ENCODE peak calls at places on chromosomes 12 and 14, in six cellular contexts. Q is astrocyte of the spinal cord, S is mammary epithelial cell, B is SK-N-SH, T is neural progenitor cell, I is DND-41. J is an unnamed sample.

GRCh38 chr14:52835122-52835903 is 43.9 kb upstream of the GNPNAT1 start:
- DNase-seq in Q (peak; percentile 79), S (peak; percentile 51), T (peak; percentile 39), B (peak; percentile 63), I (no peak), J (no peak)

GRCh38 chr12:42735869-42736361 is 146.4 kb upstream of the PRICKLE1 start:
- DNase-seq in B (peak; percentile 39), S (peak; percentile 37), I (no peak), T (peak; percentile 30), Q (no peak), J (no peak)

GRCh38 chr14:72513994-72514659 is 379.8 kb downstream of the DPF3 start:
- DNase-seq in S (peak; percentile 29), I (no peak), Q (peak; percentile 57), T (peak; percentile 64), B (peak; percentile 50), J (no peak)

GRCh38 chr12:111904438-111904837 is 62.4 kb downstream of the MAPKAPK5 start:
- DNase-seq in Q (no peak), B (no peak), S (no peak), I (no peak), T (no peak), J (no peak)

GRCh38 chr12:11615481-11615880 is 34.0 kb upstream of the ETV6 start:
- DNase-seq in T (no peak), B (no peak), S (no peak), I (no peak), Q (no peak), J (no peak)

GRCh38 chr12:44078273-44078672 is 242.4 kb downstream of the TMEM117 start:
- DNase-seq in Q (no peak), I (no peak), S (peak; percentile 2), T (no peak), B (no peak), J (no peak)

GRCh38 chr12:32455607-32456063 is 56.3 kb downstream of the FGD4 start:
- DNase-seq in I (no peak), Q (peak; percentile 88), T (peak; percentile 72), S (peak; percentile 58), B (peak; percentile 56), J (peak; percentile 27)

GRCh38 chr12:31729728-31730127 is 907 bp upstream of the AMN1 start:
- DNase-seq in T (no peak), Q (no peak), I (no peak), B (no peak), S (no peak), J (no peak)

GRCh38 chr12:104672501-104673265 is 215.9 kb downstream of the CHST11 start:
- DNase-seq in I (no peak), T (no peak), B (no peak), Q (peak; percentile 16), S (peak; percentile 73), J (no peak)

GRCh38 chr14:61569783-61570182 is 125.5 kb upstream of the HIF1A start:
- DNase-seq in B (no peak), S (peak; percentile 95), Q (peak; percentile 95), I (peak; percentile 66), T (no peak), J (no peak)

GRCh38 chr14:37597538-37598084 is 2.2 kb downstream of the TTC6 start:
- DNase-seq in S (no peak), I (no peak), T (peak; percentile 81), Q (no peak), B (no peak), J (no peak)

GRCh38 chr12:113469224-113469652 is 2.4 kb downstream of the LHX5 start:
- DNase-seq in S (no peak), T (no peak), B (no peak), Q (no peak), I (no peak), J (no peak)

GRCh38 chr12:2295941-2296461 is 243.2 kb downstream of the CACNA1C start:
- DNase-seq in B (no peak), Q (peak; percentile 84), T (no peak), I (no peak), S (peak; percentile 56), J (no peak)

GRCh38 chr12:111304642-111305071 is 64.2 kb downstream of the PHETA1 start:
- DNase-seq in Q (peak; percentile 8), B (no peak), I (peak; percentile 29), S (no peak), T (peak; percentile 22), J (no peak)

GRCh38 chr14:99426265-99426664 is 54.4 kb downstream of the SETD3 start:
- DNase-seq in T (no peak), I (no peak), Q (no peak), B (no peak), S (no peak), J (no peak)

GRCh38 chr12:20105938-20106337 is 262.4 kb upstream of the PDE3A start:
- DNase-seq in B (no peak), T (no peak), Q (peak; percentile 22), I (no peak), S (no peak), J (no peak)

GRCh38 chr14:85223667-85224066 is 306.3 kb upstream of the FLRT2 start:
- DNase-seq in Q (no peak), T (peak; percentile 43), S (no peak), B (no peak), I (no peak), J (no peak)

GRCh38 chr12:70664463-70664862 is 27.2 kb upstream of the PTPRB start:
- DNase-seq in I (no peak), T (peak; percentile 82), Q (peak; percentile 47), S (no peak), B (peak; percentile 6), J (no peak)

GRCh38 chr12:120797677-120798642 is 72.3 kb downstream of the ACADS start:
- DNase-seq in T (no peak), S (peak; percentile 27), B (no peak), I (no peak), Q (no peak), J (no peak)

DNA sequence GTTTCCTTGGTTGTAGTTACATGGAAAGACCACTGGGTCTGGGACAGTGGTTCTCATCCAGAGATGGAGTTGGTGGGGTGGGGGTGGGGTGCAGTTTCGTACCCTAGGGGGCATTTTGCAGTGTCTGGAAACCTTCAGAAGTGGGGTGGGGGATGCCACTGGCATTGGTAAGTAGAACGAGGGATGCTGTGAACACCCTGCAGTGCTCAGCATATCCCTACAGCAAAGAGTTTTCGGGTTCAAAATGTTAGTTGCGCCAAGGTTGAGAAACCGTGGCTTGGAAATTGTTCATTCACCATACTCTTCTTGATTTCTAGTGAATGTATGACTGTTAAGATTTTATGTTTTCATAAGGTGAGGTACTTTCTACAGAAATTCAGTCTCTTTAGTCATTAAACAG is 28.7 kb downstream of the TRAF3 start:
- DNase-seq in I (no peak), T (no peak), S (no peak), B (no peak), Q (no peak), J (no peak)
- TF ChIP-seq CTCF in I (peak; percentile 1), T (no peak), S (no peak), B (no peak), Q (peak; percentile 21), J (no peak)

DNA sequence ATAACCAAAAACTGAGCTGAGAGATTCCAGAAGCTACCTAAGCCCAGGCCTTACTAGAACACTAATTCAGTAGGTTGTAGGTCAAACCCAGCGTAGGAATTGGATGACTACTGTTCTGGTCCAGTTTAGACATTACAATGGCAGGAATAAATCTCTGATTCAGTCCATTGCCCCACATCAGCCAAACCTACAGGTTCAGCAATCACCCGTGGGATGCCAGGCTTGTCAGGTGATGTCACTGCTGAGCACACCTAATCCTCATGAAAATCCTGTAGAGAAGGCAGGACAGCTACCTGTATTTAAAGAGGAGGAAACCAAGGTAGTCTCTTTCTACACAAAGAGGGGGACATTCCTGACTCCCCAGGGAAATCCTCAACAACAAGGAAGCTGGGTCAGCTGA is 63.7 kb downstream of the RFX4 start:
- DNase-seq in T (no peak), I (no peak), Q (no peak), S (no peak), B (no peak), J (no peak)
- TF ChIP-seq CTCF in T (no peak), I (no peak), Q (no peak), S (no peak), B (no peak), J (no peak)

GRCh38 chr12:96015672-96016071 is 19.5 kb upstream of the HAL start:
- DNase-seq in Q (peak; percentile 25), T (peak; percentile 36), S (peak; percentile 26), I (no peak), B (no peak), J (no peak)
- TF ChIP-seq CTCF in Q (peak; percentile 56), T (peak; percentile 52), S (peak; percentile 53), I (peak; percentile 39), B (peak; percentile 52), J (no peak)

GRCh38 chr14:76181546-76181945 is 29.8 kb downstream of the GPATCH2L start:
- DNase-seq in B (peak; percentile 18), S (no peak), Q (no peak), I (no peak), T (no peak), J (no peak)
- TF ChIP-seq CTCF in B (peak; percentile 49), S (peak; percentile 12), Q (peak; percentile 20), I (peak; percentile 32), T (peak; percentile 27), J (no peak)

DNA sequence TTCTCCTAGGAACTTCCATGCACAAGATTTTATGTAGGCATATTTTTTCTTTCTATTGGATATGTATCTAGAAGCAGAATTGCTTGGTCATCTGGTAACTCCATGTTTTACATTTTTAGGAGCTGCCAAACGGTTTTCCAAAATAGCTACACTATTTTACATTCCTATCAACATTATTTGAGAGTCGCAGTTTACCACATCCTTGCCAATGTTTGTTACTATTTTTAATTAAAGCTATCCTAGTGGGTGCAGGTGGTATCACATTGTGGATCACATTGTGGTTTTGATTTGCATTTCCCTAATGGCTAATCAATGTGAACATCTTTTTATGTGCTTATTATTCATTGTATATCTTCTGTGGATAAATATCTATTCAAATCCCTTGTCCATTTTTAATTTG is 48.8 kb downstream of the RERG start:
- DNase-seq in T (no peak), I (no peak), B (no peak), Q (no peak), S (no peak), J (no peak)
- TF ChIP-seq CTCF in T (no peak), I (no peak), B (no peak), Q (no peak), S (no peak), J (no peak)

DNA sequence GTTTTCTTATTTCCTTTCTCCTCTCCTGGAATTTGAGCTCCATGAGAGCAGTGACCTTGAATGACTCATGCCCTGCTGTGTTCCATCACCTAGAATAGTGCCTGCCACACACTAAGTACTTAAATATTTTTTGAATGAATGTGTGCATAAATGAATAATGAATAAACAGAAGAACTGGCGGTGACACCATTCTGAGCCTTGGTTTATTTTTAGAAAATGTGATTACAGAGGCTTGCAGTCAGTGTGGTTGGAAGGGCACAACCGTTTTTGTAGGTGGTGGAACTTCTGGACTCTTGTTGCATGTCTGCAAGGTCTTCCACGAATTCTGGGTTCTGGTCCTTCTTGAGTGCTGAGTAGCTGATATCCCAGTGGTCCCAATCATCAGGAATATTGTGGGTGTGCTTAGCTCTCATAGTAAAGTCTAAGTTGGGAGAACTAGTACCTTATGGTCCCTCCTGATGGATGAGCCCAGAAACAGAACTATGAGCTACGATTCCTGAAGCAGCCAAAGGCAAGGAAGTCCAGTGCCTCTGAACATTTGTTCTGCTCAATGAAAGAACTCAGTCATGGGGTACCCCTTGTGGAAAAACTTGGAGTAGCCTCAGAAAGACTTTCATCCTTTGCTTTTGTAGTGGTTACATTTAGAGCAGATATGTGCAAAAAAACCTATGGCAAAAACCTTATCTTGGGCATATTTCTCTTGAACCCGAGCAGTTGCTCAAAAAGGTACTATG is 28.8 kb upstream of the BHLHE41 start:
- DNase-seq in I (no peak), T (no peak), Q (peak; percentile 95), S (peak; percentile 89), B (no peak), J (no peak)
- TF ChIP-seq CTCF in I (no peak), T (no peak), Q (peak; percentile 11), S (peak; percentile 26), B (peak; percentile 51), J (no peak)

GRCh38 chr12:65306603-65307501 is 28.4 kb downstream of the MSRB3 start:
- DNase-seq in Q (peak; percentile 69), S (peak; percentile 76), B (peak; percentile 57), I (peak; percentile 27), T (peak; percentile 31), J (no peak)
- TF ChIP-seq CTCF in Q (peak; percentile 71), S (peak; percentile 84), B (peak; percentile 85), I (peak; percentile 73), T (peak; percentile 72), J (no peak)

J was measured in lower leg skin.